ENCODE peak calls at places on chromosomes 2 and 18, in six cellular contexts. W is A549, U is HCT116, L is vagina, X is sigmoid colon, O is esophagus squamous epithelium. H is an unnamed sample.

GRCh38 chr2:85911836-85912692 is 23.3 kb upstream of the ST3GAL5 start:
- DNase-seq in W (peak; percentile 62), U (no peak), L (no peak), X (no peak), O (no peak), H (no peak)

GRCh38 chr2:130825972-130826253 is 10.8 kb upstream of the ARHGEF4 start:
- DNase-seq in W (no peak), U (no peak), L (no peak), X (no peak), O (no peak), H (no peak)

GRCh38 chr2:28377984-28378678 is 14.5 kb upstream of the FOSL2 start:
- DNase-seq in W (no peak), U (no peak), L (no peak), X (no peak), O (no peak), H (no peak)

GRCh38 chr2:111676423-111676822 is 207.6 kb downstream of the ANAPC1 start:
- DNase-seq in W (no peak), U (no peak), L (no peak), X (no peak), O (no peak), H (no peak)

GRCh38 chr18:62088146-62088545 is 98.7 kb downstream of the PIGN start:
- DNase-seq in W (no peak), U (no peak), L (no peak), X (no peak), O (no peak), H (no peak)

GRCh38 chr2:74745766-74746165 is 88.2 kb upstream of the HK2 start:
- DNase-seq in W (no peak), U (no peak), L (no peak), X (no peak), O (no peak), H (no peak)

GRCh38 chr2:71130325-71131260 is at the start of gene MPHOSPH10:
- DNase-seq in W (peak; percentile 94), U (peak; percentile 78), L (no peak), X (peak; percentile 94), O (peak; percentile 64), H (peak; percentile 93)

GRCh38 chr2:236417150-236417549 is 152.5 kb upstream of the ACKR3 start:
- DNase-seq in W (no peak), U (no peak), L (no peak), X (no peak), O (no peak), H (no peak)

GRCh38 chr2:217752714-217753459 is 249.9 kb downstream of the TNS1 start:
- DNase-seq in W (no peak), U (no peak), L (no peak), X (no peak), O (no peak), H (no peak)

GRCh38 chr18:58178476-58178875 is 134.4 kb downstream of the NEDD4L start:
- DNase-seq in W (peak; percentile 50), U (no peak), L (no peak), X (no peak), O (no peak), H (no peak)

GRCh38 chr2:15145046-15145817 is 415.9 kb downstream of the NBAS start:
- DNase-seq in W (no peak), U (no peak), L (no peak), X (no peak), O (no peak), H (no peak)

GRCh38 chr2:169663247-169663646 is 31.0 kb downstream of the CFAP210 start:
- DNase-seq in W (no peak), U (no peak), L (no peak), X (no peak), O (no peak), H (no peak)

GRCh38 chr2:237591021-237591370 is 462 bp upstream of the RAB17 start:
- DNase-seq in W (no peak), U (peak; percentile 77), L (no peak), X (no peak), O (no peak), H (no peak)

GRCh38 chr2:204049635-204050034 is 113.1 kb downstream of the ICOS start:
- DNase-seq in W (no peak), U (no peak), L (no peak), X (no peak), O (no peak), H (no peak)

GRCh38 chr2:233234264-233234663 is 17.2 kb upstream of the ATG16L1 start:
- DNase-seq in W (no peak), U (no peak), L (no peak), X (no peak), O (no peak), H (no peak)

GRCh38 chr2:121044412-121044811 is 240.6 kb downstream of the TFCP2L1 start:
- DNase-seq in W (peak; percentile 25), U (no peak), L (no peak), X (no peak), O (no peak), H (no peak)

GRCh38 chr2:165634282-165634681 is 159.8 kb downstream of the GALNT3 start:
- DNase-seq in W (no peak), U (no peak), L (no peak), X (no peak), O (no peak), H (no peak)

DNA sequence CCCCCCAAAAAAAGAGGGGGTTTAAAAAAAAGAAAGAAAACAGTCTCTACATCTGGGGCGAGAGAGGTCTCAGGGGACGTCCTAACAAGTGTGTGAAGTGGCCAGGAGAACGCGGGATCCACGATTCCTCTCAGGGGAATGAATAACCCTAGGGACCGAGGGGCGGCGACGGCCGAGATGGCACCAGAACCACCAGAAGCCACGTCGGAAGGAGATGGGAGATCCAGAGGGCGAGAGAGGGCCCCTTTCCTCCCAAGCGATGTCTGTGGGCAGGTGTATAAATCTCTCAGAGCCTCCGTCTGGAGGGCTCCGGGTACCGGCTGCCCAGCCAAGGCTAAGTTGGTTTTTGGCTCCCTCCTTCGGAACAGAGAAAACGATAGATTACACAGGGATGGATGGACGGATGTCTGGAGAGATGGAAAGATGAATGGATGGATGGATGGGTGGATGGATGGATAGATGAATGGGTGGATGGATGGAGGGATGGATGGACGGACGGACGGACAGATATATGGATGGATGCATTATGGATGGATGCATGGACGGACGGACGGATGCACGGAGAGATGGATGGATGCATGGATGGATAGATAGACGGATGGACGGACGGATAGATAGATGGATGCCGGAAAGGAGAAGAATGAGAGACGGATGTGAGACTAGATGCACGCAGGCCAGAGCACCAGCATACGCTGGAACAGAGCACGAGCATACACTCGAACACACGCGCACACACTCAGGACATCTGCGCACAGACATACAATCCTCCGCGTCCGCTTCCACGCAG is 1.6 kb downstream of the EPHA4 start:
- DNase-seq in W (no peak), U (no peak), L (no peak), X (no peak), O (no peak), H (no peak)
- TF ChIP-seq CTCF in W (no peak), U (no peak), L (no peak), X (no peak), O (peak; percentile 21), H (no peak)

GRCh38 chr2:107430596-107431266 is 396.0 kb upstream of the RGPD4 start:
- DNase-seq in W (no peak), U (no peak), L (no peak), X (no peak), O (no peak), H (no peak)

GRCh38 chr2:107428781-107429180 is 397.9 kb upstream of the RGPD4 start:
- DNase-seq in W (no peak), U (no peak), L (no peak), X (no peak), O (no peak), H (no peak)

DNA sequence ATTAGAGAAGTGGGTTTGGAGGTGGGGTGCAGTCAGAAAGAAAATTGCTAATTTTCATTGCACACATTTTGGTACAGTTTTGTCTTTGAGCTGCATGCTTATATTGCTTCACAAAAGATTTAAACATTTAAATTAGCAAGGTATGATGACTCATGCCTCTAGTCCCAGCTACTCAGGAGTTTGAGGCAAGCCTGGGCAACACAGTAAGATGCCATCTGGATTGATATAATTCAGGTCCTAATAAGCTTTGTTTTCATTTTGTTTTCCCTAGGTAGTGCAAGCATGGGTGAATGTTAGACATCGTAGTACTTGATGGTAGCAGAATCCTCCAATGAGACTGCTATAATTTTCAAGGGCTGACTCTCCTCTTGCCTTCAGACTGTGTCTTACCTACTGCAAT is 396.7 kb upstream of the RGPD4 start:
- DNase-seq in W (no peak), U (no peak), L (no peak), X (no peak), O (no peak), H (no peak)
- H3K27ac ChIP-seq in W (no peak overlapping the region), U (no peak overlapping the region), L (no peak overlapping the region), X (no peak overlapping the region), O (no peak overlapping the region), H (no peak overlapping the region)

DNA sequence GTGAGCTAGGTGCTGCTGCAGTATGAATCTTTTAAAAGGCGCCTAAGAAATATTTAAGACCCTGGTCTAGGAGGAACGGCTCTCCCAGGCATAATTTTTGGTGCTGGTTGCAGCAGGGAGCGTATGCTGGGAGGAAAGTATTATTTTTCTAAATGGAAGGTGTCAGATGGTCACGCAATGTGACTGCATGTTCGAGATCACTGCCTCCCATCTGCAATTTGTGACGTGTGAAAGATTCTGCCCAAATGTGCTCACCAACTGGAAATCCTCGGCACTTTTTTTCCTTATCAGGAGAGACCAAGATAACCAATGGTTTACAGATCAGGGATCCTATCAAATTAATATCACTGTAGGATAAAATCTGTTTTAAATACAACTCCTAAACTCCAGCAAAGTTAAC is 95.6 kb upstream of the KLHL14 start:
- DNase-seq in W (no peak), U (no peak), L (no peak), X (no peak), O (no peak), H (no peak)
- TF ChIP-seq POLR2A in W (no peak), U (no peak), L (no peak), X (no peak), O (no peak), H (no peak)

GRCh38 chr2:191869178-191869577 is 22.3 kb upstream of the CAVIN2 start:
- DNase-seq in W (peak; percentile 75), U (peak; percentile 57), L (no peak), X (no peak), O (no peak), H (no peak)

GRCh38 chr2:191869781-191870180 is 22.9 kb upstream of the CAVIN2 start:
- DNase-seq in W (peak; percentile 18), U (no peak), L (no peak), X (no peak), O (no peak), H (no peak)

GRCh38 chr2:191867507-191867847 is 20.6 kb upstream of the CAVIN2 start:
- DNase-seq in W (no peak), U (no peak), L (no peak), X (no peak), O (no peak), H (no peak)

GRCh38 chr2:191866675-191867506 is 20.0 kb upstream of the CAVIN2 start:
- DNase-seq in W (peak; percentile 95), U (peak; percentile 81), L (no peak), X (peak; percentile 68), O (no peak), H (peak; percentile 27)

GRCh38 chr2:191870744-191871143 is 23.9 kb upstream of the CAVIN2 start:
- DNase-seq in W (peak; percentile 32), U (no peak), L (no peak), X (no peak), O (no peak), H (no peak)
- TF ChIP-seq CTCF in W (no peak), U (peak; percentile 7), L (no peak), X (no peak), O (peak; percentile 28), H (no peak)

GRCh38 chr2:173288561-173288960 is 66.1 kb upstream of the CDCA7 start:
- DNase-seq in W (peak; percentile 41), U (no peak), L (no peak), X (no peak), O (no peak), H (no peak)
- H3K27ac ChIP-seq in W (no peak overlapping the region), U (no peak overlapping the region), L (peak overlapping the region; percentile 66), X (no peak overlapping the region), O (no peak overlapping the region), H (no peak overlapping the region)